ENCODE peak calls at places on chromosome 6, in seven cellular contexts. O, Q, N, Z, P, J and E are unnamed samples. For H3K4me1, the result is how much of the 10 kb centered on the place peaks cover.

GRCh38 chr6:4910060-4910746 is 93.6 kb downstream of the RPP40 start:
- DNase-seq in Z (no peak), J (no peak), Q (no peak), N (no peak), O (no peak), P (no peak), E (peak)

GRCh38 chr6:5706094-5707033 is 300.4 kb downstream of the NRN1 start:
- DNase-seq in J (no peak), Z (no peak), O (no peak), N (no peak), P (no peak), Q (no peak), E (no peak)

GRCh38 chr6:90495216-90495817 is 91.6 kb downstream of the MAP3K7 start:
- DNase-seq in Z (no peak), P (no peak), N (no peak), J (no peak), O (no peak), Q (peak), E (no peak)

GRCh38 chr6:8539446-8539845 is 104.1 kb upstream of the SLC35B3 start:
- DNase-seq in P (no peak), O (no peak), N (no peak), Q (no peak), J (no peak), Z (no peak), E (no peak)

GRCh38 chr6:115830895-115831294 is 229.8 kb downstream of the FRK start:
- DNase-seq in Q (no peak), Z (no peak), O (no peak), P (no peak), N (no peak), J (no peak), E (no peak)

GRCh38 chr6:113405326-113406050 is 451.7 kb upstream of the MARCKS start:
- DNase-seq in N (no peak), Z (no peak), O (no peak), J (no peak), Q (no peak), P (no peak), E (no peak)

GRCh38 chr6:8627085-8627861 is 191.9 kb upstream of the SLC35B3 start:
- DNase-seq in N (no peak), P (peak), Q (no peak), J (no peak), O (no peak), Z (no peak), E (no peak)

GRCh38 chr6:3882865-3883264 is 33.7 kb downstream of the FAM50B start:
- DNase-seq in N (no peak), Q (no peak), P (no peak), O (peak), J (no peak), Z (no peak), E (no peak)

GRCh38 chr6:112149719-112150263 is 62.4 kb downstream of the FAM229B start:
- DNase-seq in N (no peak), P (no peak), Z (no peak), Q (no peak), O (peak), J (no peak), E (peak)

GRCh38 chr6:137743493-137743892 is 123.6 kb upstream of the TNFAIP3 start:
- DNase-seq in O (no peak), J (no peak), Z (no peak), P (peak), N (no peak), Q (no peak), E (no peak)

GRCh38 chr6:68108243-68108835 is 526.7 kb upstream of the ADGRB3 start:
- DNase-seq in O (no peak), P (no peak), Z (no peak), N (no peak), Q (no peak), J (no peak), E (no peak)

GRCh38 chr6:50819527-50819905 is 845 bp downstream of the TFAP2B start:
- DNase-seq in O (no peak), Q (no peak), J (no peak), P (no peak), N (no peak), Z (no peak), E (no peak)

GRCh38 chr6:3269412-3269975 is 10.7 kb downstream of the PSMG4 start:
- DNase-seq in Q (no peak), O (no peak), J (no peak), P (no peak), N (no peak), Z (no peak), E (no peak)

GRCh38 chr6:56347526-56347925 is 100.1 kb upstream of the COL21A1 start:
- DNase-seq in P (no peak), N (no peak), Q (no peak), Z (no peak), O (no peak), J (no peak), E (no peak)
- H3K4me1 ChIP-seq in P (under half), N (under half), Q (under half), Z (under half), O (under half), J (under half), E (under half)

GRCh38 chr6:159103396-159104162 is 58.8 kb upstream of the TAGAP start:
- DNase-seq in Q (no peak), P (no peak), O (no peak), Z (no peak), N (no peak), J (no peak), E (no peak)
- H3K4me1 ChIP-seq in Q (under half), P (under half), O (under half), Z (under half), N (half or more), J (under half), E (under half)

GRCh38 chr6:43707269-43707668 is 19.7 kb upstream of the MRPS18A start:
- DNase-seq in Q (no peak), O (no peak), N (no peak), P (no peak), J (no peak), Z (no peak), E (no peak)
- H3K4me1 ChIP-seq in Q (under half), O (half or more), N (under half), P (half or more), J (under half), Z (under half), E (under half)

DNA sequence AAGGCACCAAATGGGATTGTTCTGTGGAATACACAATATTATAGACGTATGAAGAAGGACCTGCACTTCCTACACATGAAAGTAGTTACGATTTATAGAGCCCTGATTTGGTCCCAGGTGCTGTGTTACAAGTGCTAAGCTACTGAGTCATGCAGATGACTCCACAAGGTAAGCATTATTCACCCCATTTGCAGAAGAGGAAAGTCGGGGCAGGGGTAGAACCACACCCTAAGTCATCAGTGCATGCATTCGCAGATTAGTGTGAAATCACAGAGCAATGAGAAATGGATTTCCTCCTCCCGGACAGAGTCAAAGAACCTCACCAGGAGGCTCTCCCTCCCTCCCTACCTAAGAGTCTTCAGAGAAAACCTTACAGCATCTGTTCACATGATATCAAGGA is 279.5 kb downstream of the LRFN2 start:
- DNase-seq in O (no peak), J (no peak), Z (no peak), N (no peak), Q (no peak), P (no peak), E (no peak)
- H3K4me1 ChIP-seq in O (under half), J (under half), Z (under half), N (under half), Q (under half), P (under half), E (under half)

DNA sequence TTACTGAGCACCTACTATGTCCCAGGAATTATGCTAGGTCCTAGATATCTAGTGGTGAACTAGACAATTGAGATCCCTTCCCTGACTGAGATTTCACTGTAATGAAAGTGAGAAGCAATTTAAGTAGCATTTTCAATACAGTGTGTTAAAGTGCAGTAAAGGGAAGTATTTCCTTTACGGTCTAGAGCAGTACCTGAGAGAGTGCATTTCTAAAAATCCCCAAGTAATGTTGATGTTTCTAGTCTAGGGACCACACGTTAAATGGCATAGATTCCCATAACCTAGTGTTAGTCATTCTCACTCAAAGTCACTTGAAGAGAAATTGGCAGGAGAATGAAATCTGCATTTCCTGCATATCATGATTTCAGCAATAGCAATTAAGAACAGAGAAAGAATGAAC is 67.9 kb downstream of the CGA start:
- DNase-seq in P (no peak), Z (no peak), O (no peak), J (no peak), N (no peak), Q (no peak), E (no peak)
- H3K4me1 ChIP-seq in P (under half), Z (under half), O (under half), J (under half), N (under half), Q (under half), E (under half)

GRCh38 chr6:33431880-33432541 is 12.1 kb downstream of the SYNGAP1 start:
- DNase-seq in P (no peak), Q (peak), Z (no peak), N (no peak), O (no peak), J (no peak), E (no peak)
- H3K4me1 ChIP-seq in P (under half), Q (under half), Z (under half), N (half or more), O (half or more), J (under half), E (under half)

DNA sequence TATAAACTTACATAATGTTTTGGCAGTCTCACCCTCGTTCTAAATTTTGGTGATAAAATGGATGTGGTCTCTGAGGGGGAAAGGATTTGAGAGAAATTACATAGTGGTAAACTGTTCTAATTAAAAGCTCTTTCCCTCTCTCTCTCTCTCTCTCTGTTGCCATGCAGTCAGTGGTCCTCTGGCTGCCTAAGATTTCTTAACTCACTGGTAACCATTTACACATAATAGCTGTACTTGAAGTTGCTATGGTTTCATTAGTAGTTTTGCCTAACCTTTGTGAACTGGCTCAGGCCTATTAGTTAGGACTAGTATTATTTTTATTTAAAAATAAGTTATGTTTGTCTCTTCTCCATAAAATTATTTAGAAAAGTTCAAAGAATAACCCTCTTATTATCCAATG is 42.0 kb downstream of the MAPK14 start:
- DNase-seq in N (no peak), Z (no peak), P (no peak), J (no peak), Q (no peak), O (no peak), E (no peak)
- H3K4me1 ChIP-seq in N (under half), Z (under half), P (under half), J (under half), Q (under half), O (half or more), E (half or more)

DNA sequence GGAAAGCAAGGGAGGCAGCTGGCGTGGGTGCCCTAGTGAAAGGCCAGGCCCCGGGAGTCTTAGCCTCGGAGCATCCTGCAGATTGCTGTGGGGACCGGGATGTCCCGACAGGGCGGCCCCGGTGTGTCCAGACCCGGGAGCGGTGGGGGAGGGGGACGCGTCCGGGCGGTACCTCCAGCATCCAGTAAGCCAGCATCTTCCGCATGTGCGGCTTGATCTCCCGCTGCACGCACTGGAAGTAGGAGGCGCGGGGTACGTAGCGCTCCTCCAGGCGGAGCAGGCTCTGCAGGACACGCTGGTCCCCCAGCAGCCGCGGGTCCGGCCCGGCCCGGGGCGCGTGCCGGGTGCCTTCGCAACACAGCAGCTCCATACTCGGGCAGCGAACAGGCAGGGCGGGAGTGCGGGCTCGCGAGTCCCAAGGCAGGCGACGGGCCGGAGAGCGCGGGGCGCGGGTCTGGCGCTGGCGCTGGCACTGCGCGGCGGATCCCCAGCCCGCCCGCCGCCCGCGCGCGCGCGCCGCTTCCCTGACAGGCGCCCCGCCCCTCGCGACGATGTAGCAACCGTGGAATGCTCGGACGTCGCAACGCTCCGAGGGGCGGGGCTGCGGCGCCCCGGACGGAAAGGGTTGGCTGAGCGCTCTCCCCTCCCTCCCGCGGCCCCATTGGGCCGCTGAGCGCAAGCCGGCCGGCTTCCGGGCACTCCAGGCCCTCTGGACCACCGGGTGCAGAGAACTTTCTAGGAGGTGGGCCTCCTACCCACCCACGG is at the start of gene CCND3:
- DNase-seq in O (peak), P (peak), J (peak), N (peak), Z (peak), Q (peak), E (peak)
- H3K4me1 ChIP-seq in O (half or more), P (under half), J (under half), N (half or more), Z (under half), Q (under half), E (under half)

DNA sequence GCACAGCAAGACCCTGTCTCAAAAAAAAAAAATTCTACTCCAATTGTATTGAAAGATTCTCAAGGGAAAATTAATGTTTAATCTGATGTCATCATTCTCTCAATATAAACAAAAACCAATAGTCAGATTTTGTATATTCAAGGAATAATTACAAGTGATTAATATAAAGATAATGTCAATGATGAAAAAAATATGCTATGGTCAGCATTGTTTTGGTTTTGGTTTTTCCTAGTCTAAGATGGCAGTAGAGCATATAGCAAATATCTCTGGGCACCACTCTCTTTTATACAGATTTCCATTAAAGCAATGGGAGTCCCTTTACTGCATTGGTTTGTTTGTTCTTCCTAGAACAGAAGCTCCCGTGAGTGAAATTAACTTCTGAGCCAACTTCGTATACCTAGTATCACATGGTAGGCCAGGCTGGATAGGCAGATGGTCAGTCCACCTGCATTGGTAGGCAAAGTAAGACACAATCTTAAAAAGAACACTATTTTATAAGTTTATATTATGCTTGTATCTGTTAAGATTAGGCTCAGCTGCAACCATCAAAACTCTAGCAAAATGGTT is 523.8 kb upstream of the JARID2 start:
- DNase-seq in O (no peak), J (no peak), N (no peak), P (no peak), Z (no peak), Q (no peak), E (no peak)
- H3K4me1 ChIP-seq in O (under half), J (under half), N (under half), P (under half), Z (under half), Q (under half), E (under half)

GRCh38 chr6:30840084-30840921 is 44.0 kb upstream of the DDR1 start:
- DNase-seq in O (no peak), Q (no peak), Z (no peak), P (no peak), J (no peak), N (no peak), E (no peak)

GRCh38 chr6:30839666-30840065 is 44.7 kb upstream of the DDR1 start:
- DNase-seq in Z (peak), O (no peak), N (no peak), J (no peak), P (peak), Q (no peak), E (no peak)

GRCh38 chr6:30841644-30842504 is 42.4 kb upstream of the DDR1 start:
- DNase-seq in P (no peak), N (no peak), Q (no peak), J (no peak), Z (no peak), O (no peak), E (peak)

GRCh38 chr6:30842754-30843610 is 41.3 kb upstream of the DDR1 start:
- DNase-seq in Z (no peak), P (no peak), J (no peak), N (no peak), Q (no peak), O (no peak), E (no peak)

DNA sequence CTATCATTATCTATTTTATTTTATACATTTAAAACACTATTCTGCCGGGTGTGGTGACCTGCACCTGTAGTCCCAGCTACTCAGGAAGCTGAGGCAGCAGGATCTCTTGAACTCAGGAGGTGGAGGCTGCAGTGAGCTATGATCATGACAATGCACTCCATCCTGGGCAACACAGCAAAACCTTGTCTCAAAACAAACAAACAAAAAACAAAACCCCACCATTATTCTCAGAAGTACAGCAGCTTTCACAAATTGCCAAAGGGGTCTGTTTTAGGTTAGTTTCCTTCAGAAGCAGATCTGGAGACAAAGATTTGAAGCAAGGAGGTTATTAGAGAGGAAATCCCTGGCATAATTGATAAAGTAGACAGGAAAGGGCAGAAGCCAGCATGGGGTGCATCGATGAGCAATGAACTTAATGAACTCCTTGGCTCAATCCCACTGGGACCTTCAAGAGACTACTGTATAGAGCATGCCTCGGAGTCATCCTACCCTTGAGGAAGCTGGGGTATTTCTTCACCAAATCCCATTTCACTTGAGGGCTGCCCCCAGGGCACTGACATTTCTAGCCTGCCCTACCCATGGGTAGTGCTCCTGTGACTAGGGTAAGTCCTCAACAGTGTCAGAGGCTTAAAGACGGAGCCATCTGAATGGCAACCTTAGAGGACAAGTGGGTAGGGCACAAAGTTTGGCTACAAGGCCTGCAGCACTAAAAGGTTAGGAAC is 43.2 kb upstream of the DDR1 start:
- DNase-seq in P (no peak), N (no peak), O (no peak), J (no peak), Z (no peak), Q (no peak), E (no peak)
- H3K4me1 ChIP-seq in P (under half), N (under half), O (under half), J (under half), Z (under half), Q (under half), E (under half)